ENCODE peak calls at places on chromosomes 5 and 9, in eight cellular contexts. T, A, W, F, Z, Y, H and E are unnamed samples.

GRCh38 chr9:118711843-118712242 is 657.4 kb downstream of the BRINP1 start:
- DNase-seq in T (no peak), A (no peak), W (no peak), F (no peak), Z (no peak), Y (no peak), H (no peak), E (no peak)

GRCh38 chr5:113606298-113607134 is 93.0 kb downstream of the YTHDC2 start:
- DNase-seq in T (no peak), A (peak; percentile 1), W (peak; percentile 10), F (peak; percentile 90), Z (peak; percentile 71), Y (peak; percentile 26), H (no peak), E (peak; percentile 63)

GRCh38 chr9:68733021-68733405 is 28.0 kb downstream of the PIP5K1B start:
- DNase-seq in T (no peak), A (no peak), W (no peak), F (no peak), Z (no peak), Y (no peak), H (no peak), E (no peak)

GRCh38 chr5:179599973-179600372 is 23.5 kb downstream of the HNRNPH1 start:
- DNase-seq in T (no peak), A (no peak), W (no peak), F (no peak), Z (no peak), Y (peak; percentile 79), H (no peak), E (no peak)

GRCh38 chr9:75132244-75132643 is 43.9 kb downstream of the OSTF1 start:
- DNase-seq in T (no peak), A (no peak), W (no peak), F (no peak), Z (no peak), Y (peak; percentile 69), H (no peak), E (no peak)

GRCh38 chr9:126293522-126293889 is 33.1 kb upstream of the MVB12B start:
- DNase-seq in T (no peak), A (no peak), W (no peak), F (peak; percentile 62), Z (no peak), Y (no peak), H (no peak), E (no peak)

GRCh38 chr5:125249400-125249799 is 503.0 kb upstream of the ZNF608 start:
- DNase-seq in T (no peak), A (no peak), W (no peak), F (no peak), Z (no peak), Y (no peak), H (no peak), E (no peak)

GRCh38 chr5:82277987-82278710 is at the start of gene RPS23:
- DNase-seq in T (peak; percentile 96), A (peak; percentile 80), W (peak; percentile 93), F (peak; percentile 97), Z (peak; percentile 94), Y (peak; percentile 85), H (peak; percentile 85), E (peak; percentile 98)

GRCh38 chr9:15403155-15403554 is 19.5 kb upstream of the SNAPC3 start:
- DNase-seq in T (no peak), A (no peak), W (peak; percentile 44), F (peak; percentile 84), Z (no peak), Y (peak; percentile 1), H (no peak), E (no peak)

GRCh38 chr9:4306066-4306787 is 6.4 kb upstream of the GLIS3 start:
- DNase-seq in T (no peak), A (no peak), W (no peak), F (no peak), Z (peak; percentile 74), Y (no peak), H (no peak), E (no peak)

GRCh38 chr9:131635285-131635684 is 90.0 kb downstream of the PRRT1B start:
- DNase-seq in T (peak; percentile 89), A (no peak), W (peak; percentile 91), F (no peak), Z (peak; percentile 97), Y (peak; percentile 97), H (peak; percentile 51), E (peak; percentile 86)

GRCh38 chr9:29625292-29625731 is 2052.0 kb upstream of the C9orf72 start:
- DNase-seq in T (no peak), A (no peak), W (no peak), F (no peak), Z (peak; percentile 19), Y (no peak), H (no peak), E (no peak)

GRCh38 chr9:73753171-73753570 is 601.5 kb downstream of the ANXA1 start:
- DNase-seq in T (no peak), A (no peak), W (no peak), F (no peak), Z (peak; percentile 26), Y (no peak), H (no peak), E (no peak)

GRCh38 chr5:142356318-142356715 is 31.5 kb upstream of the SPRY4 start:
- DNase-seq in T (no peak), A (no peak), W (no peak), F (no peak), Z (peak; percentile 83), Y (no peak), H (no peak), E (peak; percentile 86)

GRCh38 chr9:133752739-133753446 is 14.7 kb upstream of the SARDH start:
- DNase-seq in T (no peak), A (no peak), W (no peak), F (no peak), Z (no peak), Y (no peak), H (no peak), E (no peak)

GRCh38 chr5:133384903-133385302 is 227.4 kb downstream of the FSTL4 start:
- DNase-seq in T (no peak), A (no peak), W (no peak), F (no peak), Z (no peak), Y (no peak), H (no peak), E (peak; percentile 37)
- H3K4me3 ChIP-seq in T (no peak overlapping the region), A (no peak overlapping the region), W (no peak overlapping the region), F (no peak overlapping the region), Z (no peak overlapping the region), Y (no peak overlapping the region), H (no peak overlapping the region), E (no peak overlapping the region)

DNA sequence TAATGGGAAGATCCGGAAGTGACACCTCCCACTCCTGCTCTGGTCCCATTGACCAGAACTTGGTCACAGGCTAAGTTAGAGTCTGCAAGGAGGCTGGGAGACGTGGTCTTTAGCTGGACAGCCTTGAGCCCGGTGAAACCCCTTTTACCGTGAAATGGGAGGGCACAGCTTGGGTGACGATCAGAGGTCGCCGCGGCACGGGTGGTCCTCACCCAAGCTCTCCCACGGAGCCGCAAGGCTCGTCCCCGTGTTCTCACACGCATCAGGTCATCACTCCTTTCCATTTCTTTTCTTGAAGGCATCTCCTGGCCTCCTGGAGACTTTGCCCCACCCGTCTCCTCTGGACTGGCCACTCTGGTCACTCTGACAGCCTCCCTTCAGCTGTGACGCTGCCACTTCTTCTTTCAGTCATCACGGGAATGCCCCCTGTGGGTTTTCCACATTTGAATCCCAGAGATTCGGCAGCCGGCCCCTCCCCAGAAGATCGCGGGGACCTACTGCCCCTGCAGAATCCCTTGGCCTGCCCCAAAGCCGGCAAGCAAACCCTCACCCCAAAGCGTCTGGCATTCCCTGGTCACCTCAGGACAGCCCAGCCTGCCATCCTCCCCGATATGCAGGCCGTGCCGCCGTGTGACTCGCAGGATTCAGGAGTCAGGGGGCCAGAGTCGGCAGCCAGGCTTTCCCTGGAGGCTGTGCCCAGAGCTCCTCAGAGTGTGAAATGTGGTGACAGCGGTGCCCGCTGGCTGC is 18.9 kb upstream of the EGFL7 start:
- DNase-seq in T (no peak), A (no peak), W (no peak), F (no peak), Z (no peak), Y (no peak), H (no peak), E (no peak)
- H3K4me3 ChIP-seq in T (no peak overlapping the region), A (no peak overlapping the region), W (peak overlapping the region; percentile 9), F (no peak overlapping the region), Z (no peak overlapping the region), Y (no peak overlapping the region), H (no peak overlapping the region), E (no peak overlapping the region)

DNA sequence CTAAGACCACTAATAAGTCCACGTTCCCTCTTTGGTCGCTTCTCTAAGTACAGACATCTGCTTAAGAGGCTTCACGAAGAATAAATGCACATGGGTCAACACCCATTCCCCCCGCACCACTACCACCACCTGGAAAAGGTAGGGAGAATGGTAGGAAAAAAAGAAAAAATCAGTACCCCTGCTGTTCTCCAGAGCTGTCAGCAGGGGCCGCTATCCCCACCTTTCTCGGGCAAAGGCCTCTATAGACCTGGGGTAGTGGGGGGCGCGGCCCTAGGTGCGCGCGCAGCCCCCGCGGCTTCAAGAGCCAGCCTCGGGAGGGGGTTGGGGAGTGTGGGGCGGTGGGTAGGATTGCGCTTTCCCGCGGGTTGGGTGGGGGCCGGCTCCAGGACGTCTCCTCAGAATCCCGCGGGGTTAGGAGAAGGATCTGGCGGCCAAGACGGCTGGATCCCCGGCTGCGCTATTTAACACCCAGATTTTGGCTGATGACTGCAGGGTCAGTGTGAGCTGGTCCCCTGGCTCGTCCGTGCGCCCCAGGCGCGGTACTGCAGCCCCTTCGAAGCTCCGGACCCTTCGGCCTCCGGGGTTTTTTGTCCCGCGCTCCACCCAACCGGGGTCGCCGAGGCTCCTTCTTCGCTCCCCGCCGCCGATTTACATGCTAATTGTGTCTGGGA is 1.6 kb upstream of the SEMA6A start:
- DNase-seq in T (peak; percentile 86), A (peak; percentile 44), W (peak; percentile 31), F (peak; percentile 87), Z (peak; percentile 37), Y (peak; percentile 14), H (no peak), E (peak; percentile 65)
- H3K4me3 ChIP-seq in T (peak overlapping the region; percentile 53), A (peak overlapping the region; percentile 68), W (no peak overlapping the region), F (peak overlapping the region; percentile 54), Z (peak overlapping the region; percentile 25), Y (peak overlapping the region; percentile 18), H (peak overlapping the region; percentile 62), E (no peak overlapping the region)

GRCh38 chr9:36572515-36573418 is at the start of gene MELK:
- DNase-seq in T (peak; percentile 95), A (peak; percentile 42), W (peak; percentile 98), F (peak; percentile 95), Z (peak; percentile 59), Y (peak; percentile 80), H (peak; percentile 44), E (peak; percentile 67)

GRCh38 chr9:36576866-36577265 is 4.2 kb downstream of the MELK start:
- DNase-seq in T (no peak), A (no peak), W (no peak), F (no peak), Z (peak; percentile 35), Y (no peak), H (no peak), E (no peak)

GRCh38 chr9:36571333-36571732 is 1.4 kb upstream of the MELK start:
- DNase-seq in T (no peak), A (no peak), W (no peak), F (no peak), Z (no peak), Y (no peak), H (no peak), E (no peak)

DNA sequence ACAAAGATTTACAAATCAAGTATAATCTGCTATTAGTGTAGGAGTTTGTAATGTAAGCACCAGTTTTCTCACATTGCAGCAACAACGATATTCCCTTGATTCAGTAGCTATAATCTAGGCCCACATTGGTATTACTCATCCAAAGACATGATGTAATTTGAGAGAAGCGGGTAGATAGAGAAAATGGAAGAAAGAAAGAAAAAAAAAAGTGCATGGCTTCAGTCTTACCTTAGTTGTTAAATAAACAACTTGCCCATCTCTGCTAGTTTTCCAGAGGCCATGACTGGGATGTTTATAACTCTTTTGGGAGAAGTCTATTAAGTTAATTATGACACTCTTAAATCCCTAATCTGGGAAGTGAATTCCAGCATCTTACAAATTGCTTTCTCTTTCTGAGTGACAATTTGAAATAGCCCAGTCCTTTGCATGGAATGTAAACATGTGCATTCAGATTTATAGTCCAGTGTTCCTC is 2.8 kb downstream of the MELK start:
- DNase-seq in T (no peak), A (no peak), W (no peak), F (no peak), Z (peak; percentile 60), Y (no peak), H (no peak), E (peak; percentile 47)
- H3K4me3 ChIP-seq in T (no peak overlapping the region), A (peak overlapping the region; percentile 28), W (peak overlapping the region; percentile 98), F (no peak overlapping the region), Z (no peak overlapping the region), Y (no peak overlapping the region), H (no peak overlapping the region), E (no peak overlapping the region)